ENCODE peak calls at places on chromosome 6, in nine cellular contexts. D is A549, A is fibroblast of the aortic adventitia, C is HFF-Myc, R is fibroblast of mammary gland, B is GM06990, P is mucosa of descending colon, L is Calu3, J is mesothelial cell of epicardium. K is an unnamed sample.

GRCh38 chr6:112311950-112312547 is 35.1 kb upstream of the RFPL4B start:
- DNase-seq in C (no peak), L (no peak), P (no peak), J (no peak), A (peak; percentile 63), R (peak; percentile 57), D (no peak), B (no peak), K (no peak)

GRCh38 chr6:133632206-133632605 is 256.7 kb upstream of the TCF21 start:
- DNase-seq in J (no peak), R (peak; percentile 56), D (peak; percentile 32), B (no peak), A (peak; percentile 68), P (no peak), L (peak; percentile 15), C (no peak), K (no peak)

GRCh38 chr6:28734443-28734959 is 189.3 kb downstream of the TRIM27 start:
- DNase-seq in P (no peak), J (no peak), C (no peak), B (no peak), R (no peak), D (no peak), L (no peak), A (no peak), K (no peak)

GRCh38 chr6:110015206-110015605 is 37.1 kb downstream of the GPR6 start:
- DNase-seq in A (no peak), R (no peak), J (no peak), L (no peak), C (no peak), B (no peak), D (no peak), P (no peak), K (no peak)

GRCh38 chr6:24991748-24992467 is 56.1 kb upstream of the RIPOR2 start:
- DNase-seq in D (peak; percentile 40), R (peak; percentile 71), P (peak; percentile 38), A (peak; percentile 43), C (no peak), J (no peak), L (peak; percentile 84), B (peak; percentile 33), K (no peak)

GRCh38 chr6:125983246-125983945 is 2.9 kb upstream of the TRMT11 start:
- DNase-seq in J (no peak), B (no peak), L (no peak), P (no peak), A (peak; percentile 90), R (peak; percentile 90), D (peak; percentile 10), C (peak; percentile 72), K (no peak)

GRCh38 chr6:88650029-88650619 is 313.3 kb downstream of the RNGTT start:
- DNase-seq in J (no peak), D (no peak), P (no peak), C (peak; percentile 43), B (peak; percentile 60), R (peak; percentile 91), L (no peak), A (peak; percentile 85), K (no peak)

GRCh38 chr6:3163248-3163594 is 5.9 kb upstream of the TUBB2A start:
- DNase-seq in L (no peak), R (no peak), B (no peak), D (no peak), A (peak; percentile 19), P (no peak), C (no peak), J (no peak), K (no peak)

GRCh38 chr6:111874030-111874425 is 776 bp upstream of the FYN start:
- DNase-seq in D (no peak), J (no peak), L (peak; percentile 15), R (no peak), C (no peak), P (no peak), B (no peak), A (no peak), K (no peak)

GRCh38 chr6:94074764-94075163 is 655.4 kb upstream of the EPHA7 start:
- DNase-seq in D (no peak), B (no peak), C (no peak), L (no peak), P (no peak), A (no peak), J (no peak), R (no peak), K (no peak)

DNA sequence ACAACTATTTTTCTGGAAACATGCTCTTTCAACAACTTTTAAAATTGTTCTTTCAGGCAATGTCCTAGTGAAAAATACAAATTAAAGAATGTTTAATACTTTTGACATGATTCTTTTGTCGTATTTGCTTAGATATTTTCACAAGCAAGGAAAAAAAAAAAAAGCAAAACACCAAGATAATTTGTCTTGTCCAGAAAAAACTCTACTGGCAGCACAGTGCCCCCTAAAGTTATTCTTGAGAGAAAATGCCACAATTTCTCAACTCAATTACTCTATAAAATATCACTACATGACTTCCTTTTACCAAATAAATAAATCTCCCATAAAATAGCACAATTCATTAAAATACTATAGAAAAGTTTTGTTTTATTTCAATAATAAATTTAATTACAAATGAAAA is 652.5 kb upstream of the EPHA7 start:
- DNase-seq in L (no peak), R (peak; percentile 16), P (no peak), D (peak; percentile 7), A (peak; percentile 10), J (no peak), C (no peak), B (no peak), K (no peak)
- TF ChIP-seq CTCF in L (no peak), R (peak; percentile 30), P (no peak), D (peak; percentile 14), A (no peak), J (no peak), C (no peak), B (no peak), K (peak; percentile 43)

DNA sequence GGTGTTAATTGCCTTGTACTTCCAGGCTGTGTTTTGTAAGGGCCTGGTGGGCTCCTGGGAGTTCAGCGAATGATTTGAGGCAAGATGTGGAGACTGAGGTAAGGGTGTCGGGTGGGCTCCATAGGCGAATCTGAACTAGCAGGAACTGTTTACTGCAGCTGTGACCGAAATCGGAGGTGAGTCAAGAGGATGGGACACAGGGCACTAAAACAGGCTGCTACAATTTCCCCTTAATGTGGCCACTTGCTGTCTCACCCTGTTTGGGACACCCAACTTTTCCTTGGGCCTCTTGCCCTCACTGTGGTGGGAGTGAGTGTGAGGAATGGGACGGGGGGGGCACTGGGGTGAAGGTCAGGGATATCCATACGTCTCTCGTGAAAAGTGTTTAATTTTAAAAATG is 53.9 kb upstream of the MCUR1 start:
- DNase-seq in C (no peak), L (no peak), D (no peak), B (no peak), A (no peak), R (no peak), J (no peak), P (no peak), K (no peak)
- TF ChIP-seq CTCF in C (no peak), L (no peak), D (no peak), B (no peak), A (no peak), R (no peak), J (no peak), P (no peak), K (no peak)

DNA sequence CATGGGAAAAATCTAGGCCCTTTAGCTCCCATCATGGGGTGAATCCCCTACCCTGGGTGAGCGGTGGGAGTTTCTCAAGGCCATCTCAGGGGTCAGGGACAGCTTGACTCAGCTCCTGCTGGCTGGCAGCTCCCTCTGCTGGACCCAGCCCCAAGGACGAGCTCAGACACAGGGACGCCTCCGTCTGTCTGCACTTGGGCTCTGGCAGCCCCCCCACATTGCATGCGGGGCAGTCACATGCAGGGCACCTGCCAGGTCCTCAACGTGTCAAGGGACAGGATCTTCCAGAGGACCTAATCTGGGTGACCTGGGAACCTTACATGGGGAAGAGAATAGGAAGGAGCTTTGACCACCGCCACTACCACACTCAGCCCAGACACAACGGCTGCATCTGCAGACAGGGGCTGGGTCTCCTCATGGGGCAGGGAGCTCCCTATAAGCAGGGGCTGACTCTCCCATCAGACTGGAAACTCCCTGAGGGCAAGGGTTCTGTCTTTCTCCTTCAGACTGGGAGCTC is 173.4 kb downstream of the MRPL14 start:
- DNase-seq in A (no peak), B (no peak), L (peak; percentile 40), J (no peak), R (peak; percentile 30), D (no peak), P (no peak), C (no peak), K (no peak)
- TF ChIP-seq CTCF in A (peak; percentile 36), B (no peak), L (peak; percentile 29), J (no peak), R (peak; percentile 30), D (no peak), P (no peak), C (peak; percentile 33), K (peak; percentile 44)

DNA sequence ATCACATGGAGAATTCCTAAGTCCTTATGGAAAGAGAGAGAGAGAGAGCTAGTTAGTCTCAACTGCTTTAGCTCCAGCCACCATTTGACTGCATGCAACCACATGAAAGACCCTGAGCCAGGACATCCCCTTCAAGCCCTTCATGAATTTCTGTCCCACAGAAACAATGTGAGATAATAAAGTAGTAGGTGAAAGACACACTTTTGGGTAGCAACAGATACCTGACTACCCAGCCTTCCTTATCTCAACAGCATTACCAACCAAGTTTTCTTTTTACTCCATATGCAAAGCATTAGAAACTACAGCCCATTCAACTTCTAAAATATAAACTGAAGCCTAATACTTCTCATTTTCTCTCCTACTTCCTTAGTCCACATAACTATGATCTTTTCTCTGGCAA is 23.2 kb upstream of the THEMIS start:
- DNase-seq in C (no peak), R (no peak), B (no peak), A (no peak), L (no peak), D (no peak), P (no peak), J (no peak), K (no peak)
- TF ChIP-seq CTCF in C (no peak), R (no peak), B (no peak), A (no peak), L (no peak), D (no peak), P (no peak), J (no peak), K (no peak)

GRCh38 chr6:1415416-1416063 is 26.2 kb downstream of the FOXF2 start:
- DNase-seq in A (no peak), R (peak; percentile 26), P (no peak), D (no peak), C (no peak), B (no peak), L (no peak), J (no peak), K (no peak)

GRCh38 chr6:1416820-1417219 is 27.4 kb downstream of the FOXF2 start:
- DNase-seq in R (no peak), A (no peak), C (no peak), L (no peak), B (no peak), D (no peak), P (no peak), J (no peak), K (no peak)

GRCh38 chr6:1409774-1410465 is 20.5 kb downstream of the FOXF2 start:
- DNase-seq in A (no peak), D (no peak), P (no peak), J (no peak), R (no peak), B (no peak), C (no peak), L (no peak), K (no peak)

GRCh38 chr6:1416191-1416764 is 26.9 kb downstream of the FOXF2 start:
- DNase-seq in R (no peak), A (no peak), D (no peak), J (no peak), L (no peak), P (no peak), C (no peak), B (no peak), K (no peak)

GRCh38 chr6:1412908-1413307 is 23.5 kb downstream of the FOXF2 start:
- DNase-seq in R (no peak), D (no peak), J (no peak), L (no peak), B (no peak), A (no peak), C (no peak), P (no peak), K (no peak)
- TF ChIP-seq CTCF in R (no peak), D (no peak), J (no peak), L (no peak), B (no peak), A (no peak), C (no peak), P (no peak), K (no peak)

K was measured in progenitor cell of endocrine pancreas.